ENCODE peak calls at places on chromosome 13, in ten cellular contexts. I, Z, G, C, W, H, V, E, K and M are unnamed samples.

GRCh38 chr13:74966814-74967213 is 515.2 kb downstream of the TBC1D4 start:
- DNase-seq in I (no peak), Z (no peak), G (no peak), C (peak; percentile 28), W (no peak), H (no peak), V (no peak), E (peak; percentile 49), K (no peak), M (peak; percentile 84)

GRCh38 chr13:78608705-78609463 is 5.5 kb upstream of the POU4F1 start:
- DNase-seq in I (no peak), Z (no peak), G (no peak), C (peak; percentile 4), W (no peak), H (no peak), V (no peak), E (no peak), K (no peak), M (peak; percentile 28)

GRCh38 chr13:51900471-51900870 is 38.7 kb downstream of the CCDC70 start:
- DNase-seq in I (no peak), Z (no peak), G (no peak), C (no peak), W (no peak), H (no peak), V (no peak), E (no peak), K (no peak), M (no peak)

GRCh38 chr13:46622918-46623256 is 69.9 kb downstream of the LRCH1 start:
- DNase-seq in I (peak; percentile 60), Z (no peak), G (no peak), C (peak; percentile 92), W (peak; percentile 84), H (no peak), V (no peak), E (peak; percentile 64), K (no peak), M (no peak)

GRCh38 chr13:45678282-45678681 is 23.8 kb upstream of the CBY2 start:
- DNase-seq in I (no peak), Z (no peak), G (no peak), C (no peak), W (no peak), H (no peak), V (no peak), E (no peak), K (no peak), M (no peak)

GRCh38 chr13:77511552-77511951 is 24.0 kb upstream of the SCEL start:
- DNase-seq in I (no peak), Z (no peak), G (no peak), C (no peak), W (no peak), H (no peak), V (no peak), E (no peak), K (no peak), M (peak; percentile 54)

GRCh38 chr13:88958821-88959220 is 1287.7 kb downstream of the SLITRK5 start:
- DNase-seq in I (no peak), Z (no peak), G (no peak), C (peak; percentile 9), W (no peak), H (no peak), V (no peak), E (no peak), K (no peak), M (no peak)

GRCh38 chr13:71949441-71949840 is 82.4 kb upstream of the DACH1 start:
- DNase-seq in I (no peak), Z (no peak), G (no peak), C (no peak), W (no peak), H (no peak), V (no peak), E (no peak), K (no peak), M (no peak)

GRCh38 chr13:114043421-114044053 is 69.7 kb upstream of the C13orf46 start:
- DNase-seq in I (peak; percentile 65), Z (no peak), G (no peak), C (peak; percentile 95), W (peak; percentile 95), H (no peak), V (no peak), E (peak; percentile 98), K (peak; percentile 91), M (no peak)

GRCh38 chr13:111286162-111286561 is 34.3 kb upstream of the TEX29 start:
- DNase-seq in I (no peak), Z (no peak), G (no peak), C (no peak), W (no peak), H (no peak), V (no peak), E (no peak), K (no peak), M (no peak)

GRCh38 chr13:64397699-64398098 is 2832.4 kb downstream of the PCDH9 start:
- DNase-seq in I (no peak), Z (no peak), G (no peak), C (peak; percentile 3), W (peak; percentile 2), H (no peak), V (no peak), E (peak; percentile 14), K (no peak), M (peak; percentile 2)

GRCh38 chr13:47794963-47795362 is 206.1 kb downstream of the SUCLA2 start:
- DNase-seq in I (no peak), Z (peak; percentile 11), G (no peak), C (peak; percentile 5), W (peak; percentile 2), H (no peak), V (no peak), E (peak; percentile 22), K (no peak), M (no peak)

GRCh38 chr13:101795025-101795424 is 342.6 kb downstream of the ITGBL1 start:
- DNase-seq in I (no peak), Z (no peak), G (no peak), C (no peak), W (no peak), H (no peak), V (no peak), E (no peak), K (no peak), M (no peak)

GRCh38 chr13:25462301-25463125 is 90.7 kb downstream of the ATP8A2 start:
- DNase-seq in I (no peak), Z (no peak), G (no peak), C (no peak), W (no peak), H (no peak), V (no peak), E (no peak), K (no peak), M (no peak)

GRCh38 chr13:74710006-74710405 is 575.8 kb upstream of the KLF12 start:
- DNase-seq in I (no peak), Z (no peak), G (no peak), C (peak; percentile 28), W (peak; percentile 4), H (no peak), V (no peak), E (no peak), K (no peak), M (no peak)

GRCh38 chr13:24923305-24923640 is 159.3 kb downstream of the RNF17 start:
- DNase-seq in I (peak; percentile 47), Z (peak; percentile 48), G (no peak), C (peak; percentile 85), W (peak; percentile 75), H (no peak), V (no peak), E (peak; percentile 88), K (no peak), M (no peak)

GRCh38 chr13:42821437-42821836 is 40.1 kb downstream of the FAM216B start:
- DNase-seq in I (peak; percentile 66), Z (no peak), G (no peak), C (peak; percentile 91), W (peak; percentile 93), H (no peak), V (no peak), E (peak; percentile 54), K (no peak), M (peak; percentile 9)

GRCh38 chr13:99374994-99375805 is 68.0 kb upstream of the GPR183 start:
- DNase-seq in I (no peak), Z (no peak), G (no peak), C (no peak), W (no peak), H (peak; percentile 66), V (peak; percentile 54), E (no peak), K (no peak), M (no peak)
- H3K9me3 ChIP-seq in I (no peaks in the 10 kb centered on the region), Z (no peaks in the 10 kb centered on the region), G (no peaks in the 10 kb centered on the region), C (no peaks in the 10 kb centered on the region), W (no peaks in the 10 kb centered on the region), H (no peaks in the 10 kb centered on the region), V (no peaks in the 10 kb centered on the region), E (peaks cover 7% of the 10 kb centered on the region), K (no peaks in the 10 kb centered on the region), M (no peaks in the 10 kb centered on the region)

DNA sequence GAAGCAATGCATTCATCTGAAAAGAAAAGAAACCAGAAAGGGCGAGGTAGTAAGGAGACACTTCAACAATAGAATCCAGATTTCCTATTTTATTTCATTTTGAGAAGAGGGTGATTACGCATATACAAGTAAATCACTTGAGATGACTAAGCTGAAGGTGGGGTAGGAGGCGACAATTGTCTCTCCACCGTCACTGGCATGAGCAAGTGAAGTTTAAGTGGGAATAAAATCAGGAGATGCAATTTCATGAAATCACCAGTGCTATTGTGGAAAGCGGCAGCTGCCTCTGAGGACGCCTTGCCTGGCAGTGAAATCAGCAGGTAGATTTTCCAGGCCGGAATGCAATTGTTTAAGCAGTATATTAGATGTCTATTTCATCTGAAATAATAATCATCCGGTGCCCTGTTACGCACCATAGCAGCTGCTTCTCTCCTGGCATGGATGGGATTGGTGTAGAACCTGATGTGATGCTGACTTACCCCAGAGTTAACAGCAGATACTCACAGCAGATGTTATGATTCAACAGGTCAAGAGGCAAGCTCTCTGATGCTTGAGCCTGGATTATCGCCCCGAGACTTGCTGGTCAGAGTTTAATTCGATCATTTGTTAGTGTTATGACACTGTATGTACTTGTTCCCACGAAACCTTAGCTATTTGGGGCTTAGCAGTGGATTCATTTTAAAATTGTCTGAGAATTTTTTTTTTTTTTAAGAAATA is 64.3 kb downstream of the RASL11A start:
- DNase-seq in I (peak; percentile 66), Z (no peak), G (no peak), C (peak; percentile 55), W (peak; percentile 90), H (no peak), V (no peak), E (peak; percentile 52), K (no peak), M (no peak)
- H3K9me3 ChIP-seq in I (no peaks in the 10 kb centered on the region), Z (no peaks in the 10 kb centered on the region), G (no peaks in the 10 kb centered on the region), C (no peaks in the 10 kb centered on the region), W (no peaks in the 10 kb centered on the region), H (no peaks in the 10 kb centered on the region), V (no peaks in the 10 kb centered on the region), E (no peaks in the 10 kb centered on the region), K (no peaks in the 10 kb centered on the region), M (no peaks in the 10 kb centered on the region)

DNA sequence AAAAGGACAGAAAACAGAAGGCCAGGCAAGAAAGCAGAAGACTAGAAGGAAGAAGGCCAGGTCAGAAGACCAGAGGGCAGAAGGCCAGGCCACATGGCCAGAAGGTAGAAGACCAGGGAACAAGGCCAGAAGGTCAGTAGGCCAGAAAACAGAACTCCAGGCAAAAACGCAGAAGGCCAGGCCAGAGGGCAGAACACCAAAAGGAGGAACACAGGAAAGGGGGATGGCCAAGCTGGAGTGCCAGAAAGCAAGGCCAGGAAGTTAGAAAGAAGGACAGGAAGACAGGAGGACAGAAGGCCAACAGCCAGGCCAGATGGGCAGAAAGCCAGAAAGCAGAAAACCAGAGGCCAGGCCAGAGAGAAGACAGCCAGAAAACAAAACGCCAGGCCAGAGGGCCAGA is 185.4 kb downstream of the TUBA3C start:
- DNase-seq in I (no peak), Z (no peak), G (no peak), C (no peak), W (no peak), H (no peak), V (no peak), E (no peak), K (peak; percentile 61), M (no peak)
- H3K9me3 ChIP-seq in I (peaks cover 78% of the 10 kb centered on the region), Z (no peaks in the 10 kb centered on the region), G (no peaks in the 10 kb centered on the region), C (no peaks in the 10 kb centered on the region), W (peaks cover 64% of the 10 kb centered on the region), H (no peaks in the 10 kb centered on the region), V (no peaks in the 10 kb centered on the region), E (no peaks in the 10 kb centered on the region), K (no peaks in the 10 kb centered on the region), M (peaks cover 29% of the 10 kb centered on the region)

GRCh38 chr13:41039746-41040145 is 20.6 kb upstream of the ELF1 start:
- DNase-seq in I (no peak), Z (no peak), G (no peak), C (no peak), W (no peak), H (no peak), V (no peak), E (no peak), K (no peak), M (peak; percentile 62)
- H3K9me3 ChIP-seq in I (no peaks in the 10 kb centered on the region), Z (no peaks in the 10 kb centered on the region), G (no peaks in the 10 kb centered on the region), C (no peaks in the 10 kb centered on the region), W (no peaks in the 10 kb centered on the region), H (no peaks in the 10 kb centered on the region), V (no peaks in the 10 kb centered on the region), E (no peaks in the 10 kb centered on the region), K (no peaks in the 10 kb centered on the region), M (no peaks in the 10 kb centered on the region)